ENCODE peak calls at places on chromosomes 5 and 9, in seven cellular contexts. K is brain microvascular endothelial cell, I is body of pancreas, V is AG09309, J is astrocyte, A is cardiac muscle cell, D is IMR-90. W is an unnamed sample.

GRCh38 chr9:38391278-38392118 is 1.0 kb upstream of the ALDH1B1 start:
- DNase-seq in K (no peak), I (no peak), V (no peak), J (no peak), A (no peak), D (no peak), W (no peak)

GRCh38 chr5:2382776-2383677 is 368.4 kb downstream of the IRX2 start:
- DNase-seq in K (no peak), I (no peak), V (no peak), J (no peak), A (no peak), D (no peak), W (no peak)

GRCh38 chr9:76271755-76272154 is 122.5 kb downstream of the RFK start:
- DNase-seq in K (peak; percentile 47), I (no peak), V (no peak), J (peak; percentile 56), A (no peak), D (peak; percentile 51), W (no peak)

GRCh38 chr5:175109058-175109755 is 334.8 kb downstream of the DRD1 start:
- DNase-seq in K (no peak), I (no peak), V (no peak), J (no peak), A (no peak), D (no peak), W (no peak)

GRCh38 chr5:141968914-141969608 is at the start of gene RNF14:
- DNase-seq in K (peak; percentile 89), I (peak; percentile 94), V (peak; percentile 58), J (peak; percentile 81), A (peak; percentile 96), D (peak; percentile 91), W (peak; percentile 74)

GRCh38 chr5:181260720-181261319 is at the start of gene TRIM52:
- DNase-seq in K (peak; percentile 82), I (peak; percentile 91), V (peak; percentile 61), J (peak; percentile 79), A (peak; percentile 89), D (peak; percentile 87), W (no peak)

GRCh38 chr5:127337876-127338275 is 47.3 kb downstream of the MEGF10 start:
- DNase-seq in K (no peak), I (no peak), V (no peak), J (no peak), A (no peak), D (no peak), W (no peak)

GRCh38 chr5:67095346-67095871 is 101.2 kb downstream of the CD180 start:
- DNase-seq in K (peak; percentile 25), I (peak; percentile 52), V (no peak), J (peak; percentile 23), A (peak; percentile 72), D (peak; percentile 33), W (no peak)

GRCh38 chr5:32543291-32543690 is 42.1 kb upstream of the SUB1 start:
- DNase-seq in K (peak; percentile 37), I (no peak), V (no peak), J (peak; percentile 64), A (peak; percentile 55), D (no peak), W (no peak)

GRCh38 chr5:148924817-148925216 is 98.4 kb downstream of the ADRB2 start:
- DNase-seq in K (no peak), I (peak; percentile 33), V (no peak), J (no peak), A (no peak), D (no peak), W (no peak)

GRCh38 chr9:130421802-130422276 is 22.9 kb upstream of the ASS1 start:
- DNase-seq in K (peak; percentile 81), I (no peak), V (peak; percentile 45), J (peak; percentile 66), A (peak; percentile 59), D (peak; percentile 91), W (no peak)

GRCh38 chr5:6386270-6386669 is 7.9 kb upstream of the MED10 start:
- DNase-seq in K (no peak), I (no peak), V (no peak), J (no peak), A (no peak), D (no peak), W (no peak)

GRCh38 chr9:131379056-131379455 is 14.8 kb upstream of the PRRC2B start:
- DNase-seq in K (no peak), I (no peak), V (no peak), J (no peak), A (no peak), D (no peak), W (no peak)

GRCh38 chr9:92963831-92964606 is 16.7 kb downstream of the FGD3 start:
- DNase-seq in K (no peak), I (peak; percentile 38), V (no peak), J (no peak), A (no peak), D (no peak), W (no peak)

GRCh38 chr9:32483343-32483742 is 42.7 kb downstream of the RIGI start:
- DNase-seq in K (no peak), I (no peak), V (no peak), J (no peak), A (no peak), D (no peak), W (no peak)

GRCh38 chr9:91151014-91151740 is 210.5 kb downstream of the AUH start:
- DNase-seq in K (peak; percentile 88), I (no peak), V (peak; percentile 99), J (peak; percentile 96), A (peak; percentile 57), D (peak; percentile 81), W (no peak)

GRCh38 chr9:126755325-126755875 is 49.4 kb upstream of the ZBTB43 start:
- DNase-seq in K (no peak), I (no peak), V (no peak), J (no peak), A (no peak), D (no peak), W (no peak)

GRCh38 chr9:97387936-97388684 is 23.8 kb upstream of the TDRD7 start:
- DNase-seq in K (no peak), I (peak; percentile 58), V (no peak), J (no peak), A (no peak), D (no peak), W (no peak)

GRCh38 chr9:133487331-133487725 is 8.4 kb upstream of the SLC2A6 start:
- DNase-seq in K (no peak), I (no peak), V (no peak), J (no peak), A (no peak), D (no peak), W (no peak)

GRCh38 chr5:1827410-1828397 is 26.5 kb downstream of the NDUFS6 start:
- DNase-seq in K (no peak), I (peak; percentile 36), V (no peak), J (no peak), A (peak; percentile 2), D (no peak), W (no peak)

GRCh38 chr9:112069318-112070169 is 105.6 kb downstream of the SUSD1 start:
- DNase-seq in K (no peak), I (peak; percentile 30), V (no peak), J (peak; percentile 27), A (peak; percentile 33), D (no peak), W (no peak)

GRCh38 chr9:17229945-17230560 is 95.2 kb downstream of the CNTLN start:
- DNase-seq in K (no peak), I (no peak), V (no peak), J (no peak), A (no peak), D (no peak), W (no peak)

GRCh38 chr9:88642333-88642732 is 107.4 kb downstream of the NXNL2 start:
- DNase-seq in K (no peak), I (no peak), V (no peak), J (no peak), A (no peak), D (no peak), W (no peak)

GRCh38 chr9:90053027-90053426 is 448.2 kb downstream of the GADD45G start:
- DNase-seq in K (no peak), I (no peak), V (no peak), J (no peak), A (no peak), D (no peak), W (no peak)
- TF ChIP-seq CTCF in K (peak; percentile 18), I (peak; percentile 4), V (no peak), J (peak; percentile 4), A (no peak), D (no peak), W (peak; percentile 29)

GRCh38 chr5:59039296-59040006 is 456.6 kb downstream of the RAB3C start:
- DNase-seq in K (peak; percentile 78), I (peak; percentile 61), V (peak; percentile 16), J (peak; percentile 64), A (peak; percentile 92), D (peak; percentile 76), W (no peak)

GRCh38 chr5:59041355-59041754 is 458.5 kb downstream of the RAB3C start:
- DNase-seq in K (no peak), I (no peak), V (no peak), J (no peak), A (no peak), D (no peak), W (no peak)

GRCh38 chr5:59040804-59041201 is 457.9 kb downstream of the RAB3C start:
- DNase-seq in K (no peak), I (no peak), V (no peak), J (no peak), A (no peak), D (no peak), W (no peak)

GRCh38 chr5:59039003-59039295 is 456.1 kb downstream of the RAB3C start:
- DNase-seq in K (no peak), I (no peak), V (no peak), J (no peak), A (no peak), D (no peak), W (no peak)

DNA sequence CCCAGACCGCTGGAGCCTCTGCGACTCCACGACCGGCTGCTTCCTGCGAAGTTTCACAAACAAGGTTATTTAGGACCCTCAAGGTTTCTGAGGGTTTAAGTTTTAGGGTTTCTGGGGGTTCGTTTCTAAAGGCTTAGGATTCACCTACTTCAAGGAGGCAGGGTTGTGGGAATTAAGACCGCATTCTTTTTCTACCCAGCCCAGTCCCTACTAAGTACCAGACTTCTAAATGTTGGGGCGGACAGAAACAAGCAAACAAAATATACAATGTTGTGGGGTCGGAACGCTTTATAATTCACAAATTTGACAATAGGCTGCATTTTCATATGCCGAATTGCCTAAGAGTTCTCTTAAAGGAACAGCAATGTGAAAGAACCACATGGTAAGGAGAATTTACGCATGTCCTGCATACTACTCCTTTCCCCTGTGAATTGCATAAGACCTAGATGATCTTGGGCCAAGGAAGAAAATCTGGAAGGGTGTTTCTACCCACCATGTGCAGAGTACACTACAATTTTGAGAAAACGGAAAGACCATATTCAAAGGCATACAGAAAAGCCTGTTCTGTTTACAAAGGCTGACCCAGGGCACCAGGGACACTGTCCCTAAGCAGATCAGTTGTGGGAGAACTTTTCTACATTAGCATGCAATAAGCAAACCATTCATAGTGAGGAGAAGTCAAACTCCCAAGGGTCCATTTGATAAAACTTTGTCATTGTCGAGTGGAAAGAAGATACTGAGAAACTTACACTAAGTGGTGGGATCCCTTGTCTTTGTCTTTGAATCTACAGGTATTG is 457.3 kb downstream of the RAB3C start:
- DNase-seq in K (no peak), I (no peak), V (no peak), J (no peak), A (peak; percentile 91), D (no peak), W (no peak)
- H3K4me3 ChIP-seq in K (peak overlapping the region; percentile 88), I (peak overlapping the region; percentile 53), V (peak overlapping the region; percentile 88), J (peak overlapping the region; percentile 69), A (peak overlapping the region; percentile 76), D (peak overlapping the region; percentile 99), W (peak overlapping the region; percentile 75)

GRCh38 chr5:79464695-79465332 is 49.1 kb downstream of the HOMER1 start:
- DNase-seq in K (no peak), I (no peak), V (no peak), J (peak; percentile 9), A (peak; percentile 52), D (peak; percentile 53), W (no peak)
- TF ChIP-seq CTCF in K (peak; percentile 39), I (peak; percentile 66), V (peak; percentile 50), J (peak; percentile 60), A (peak; percentile 60), D (peak; percentile 76), W (peak; percentile 58)

GRCh38 chr9:120925535-120926396 is 830 bp downstream of the TRAF1 start:
- DNase-seq in K (peak; percentile 92), I (no peak), V (no peak), J (peak; percentile 93), A (peak; percentile 87), D (peak; percentile 99), W (peak; percentile 36)
- H3K4me3 ChIP-seq in K (no peak overlapping the region), I (no peak overlapping the region), V (no peak overlapping the region), J (no peak overlapping the region), A (no peak overlapping the region), D (no peak overlapping the region), W (no peak overlapping the region)